ENCODE peak calls at places on chromosomes 2 and 18, in nine cellular contexts. One of them, this sample, is unnamed.
A peak's percentile ranks its signal among the peaks of the same experiment; 100 is the strongest.

GRCh38 chr2:96580771-96581170 is 44.2 kb downstream of the ARID5A start:
- DNase-seq in lower leg skin: no peak
- DNase-seq in foreskin keratinocyte: peak; percentile 20
- DNase-seq in CD8-positive, alpha-beta T cell: no peak
- DNase-seq in A673: peak; percentile 70
- DNase-seq in neural crest cell: peak; percentile 10
- DNase-seq in RWPE1: peak; percentile 43
- DNase-seq in GM20000: peak; percentile 36
- DNase-seq in tibial artery: no peak
- DNase-seq in this sample: no peak

GRCh38 chr2:163800889-163801498 is 65.2 kb upstream of the FIGN start:
- DNase-seq in lower leg skin: no peak
- DNase-seq in foreskin keratinocyte: peak; percentile 59
- DNase-seq in CD8-positive, alpha-beta T cell: no peak
- DNase-seq in A673: peak; percentile 40
- DNase-seq in neural crest cell: peak; percentile 2
- DNase-seq in RWPE1: no peak
- DNase-seq in GM20000: no peak
- DNase-seq in tibial artery: no peak
- DNase-seq in this sample: no peak

GRCh38 chr2:86815616-86816015 is 24.9 kb upstream of the CD8A start:
- DNase-seq in lower leg skin: no peak
- DNase-seq in foreskin keratinocyte: no peak
- DNase-seq in CD8-positive, alpha-beta T cell: no peak
- DNase-seq in A673: no peak
- DNase-seq in neural crest cell: no peak
- DNase-seq in RWPE1: no peak
- DNase-seq in GM20000: no peak
- DNase-seq in tibial artery: no peak
- DNase-seq in this sample: no peak

GRCh38 chr2:127104166-127104660 is 2.7 kb downstream of the BIN1 start:
- DNase-seq in lower leg skin: peak; percentile 81
- DNase-seq in foreskin keratinocyte: no peak
- DNase-seq in CD8-positive, alpha-beta T cell: no peak
- DNase-seq in A673: no peak
- DNase-seq in neural crest cell: no peak
- DNase-seq in RWPE1: no peak
- DNase-seq in GM20000: no peak
- DNase-seq in tibial artery: no peak
- DNase-seq in this sample: no peak

GRCh38 chr18:3466872-3467271 is 16.9 kb downstream of the TGIF1 start:
- DNase-seq in lower leg skin: no peak
- DNase-seq in foreskin keratinocyte: no peak
- DNase-seq in CD8-positive, alpha-beta T cell: no peak
- DNase-seq in A673: no peak
- DNase-seq in neural crest cell: no peak
- DNase-seq in RWPE1: no peak
- DNase-seq in GM20000: no peak
- DNase-seq in tibial artery: no peak
- DNase-seq in this sample: no peak

GRCh38 chr2:30502310-30502709 is 55.3 kb downstream of the LCLAT1 start:
- DNase-seq in lower leg skin: no peak
- DNase-seq in foreskin keratinocyte: no peak
- DNase-seq in CD8-positive, alpha-beta T cell: no peak
- DNase-seq in A673: no peak
- DNase-seq in neural crest cell: no peak
- DNase-seq in RWPE1: no peak
- DNase-seq in GM20000: no peak
- DNase-seq in tibial artery: no peak
- DNase-seq in this sample: no peak

GRCh38 chr2:104744537-104744936 is 109.4 kb upstream of the POU3F3 start:
- DNase-seq in lower leg skin: no peak
- DNase-seq in foreskin keratinocyte: no peak
- DNase-seq in CD8-positive, alpha-beta T cell: no peak
- DNase-seq in A673: no peak
- DNase-seq in neural crest cell: no peak
- DNase-seq in RWPE1: peak; percentile 8
- DNase-seq in GM20000: no peak
- DNase-seq in tibial artery: no peak
- DNase-seq in this sample: no peak

GRCh38 chr2:230347659-230348305 is 20.8 kb downstream of the SP140L start:
- DNase-seq in lower leg skin: no peak
- DNase-seq in foreskin keratinocyte: peak; percentile 45
- DNase-seq in CD8-positive, alpha-beta T cell: no peak
- DNase-seq in A673: no peak
- DNase-seq in neural crest cell: no peak
- DNase-seq in RWPE1: peak; percentile 22
- DNase-seq in GM20000: peak; percentile 47
- DNase-seq in tibial artery: no peak
- DNase-seq in this sample: no peak

GRCh38 chr2:213105212-213105611 is 46.2 kb downstream of the IKZF2 start:
- DNase-seq in lower leg skin: no peak
- DNase-seq in foreskin keratinocyte: peak; percentile 57
- DNase-seq in CD8-positive, alpha-beta T cell: no peak
- DNase-seq in A673: no peak
- DNase-seq in neural crest cell: no peak
- DNase-seq in RWPE1: no peak
- DNase-seq in GM20000: no peak
- DNase-seq in tibial artery: no peak
- DNase-seq in this sample: no peak

DNA sequence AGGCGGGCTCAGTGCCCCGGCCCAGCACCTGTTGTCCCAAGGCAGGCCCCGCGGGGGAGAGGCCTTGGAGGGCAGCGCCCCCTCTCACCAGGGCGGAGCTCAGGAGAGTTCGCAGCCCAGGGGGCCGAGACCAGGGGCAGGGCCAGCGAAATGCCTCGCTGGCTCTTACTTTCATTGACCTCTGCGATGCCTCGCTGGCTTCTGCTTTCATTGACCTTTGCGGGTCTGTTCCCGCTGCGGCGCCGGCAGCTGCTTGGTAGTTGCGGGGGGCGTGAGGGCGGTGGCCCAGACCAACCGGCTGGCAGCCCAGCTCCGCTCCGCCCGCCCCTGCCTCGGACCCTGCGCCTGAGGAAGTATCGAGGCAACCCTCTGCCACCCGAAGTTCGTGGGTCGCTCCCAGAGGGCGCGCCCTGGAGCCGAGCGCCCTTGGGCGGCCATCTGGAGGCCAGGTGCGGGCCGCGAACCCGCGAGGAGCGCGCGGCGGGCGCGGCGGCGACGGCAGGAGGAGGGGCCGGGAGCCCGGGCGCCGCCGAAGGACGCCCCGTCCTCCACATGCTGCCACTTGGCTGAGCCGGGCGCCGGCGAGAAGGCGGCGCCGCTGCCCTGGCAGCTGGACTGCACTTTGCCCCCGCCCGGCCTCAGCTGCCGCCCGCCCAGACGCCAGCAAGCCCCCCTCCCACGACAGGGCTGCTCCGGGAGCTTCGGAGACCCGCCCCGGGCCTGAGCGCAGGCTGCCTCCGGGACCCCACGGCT is 118.0 kb upstream of the MSTN start:
- DNase-seq in lower leg skin: peak; percentile 91
- DNase-seq in foreskin keratinocyte: peak; percentile 11
- DNase-seq in CD8-positive, alpha-beta T cell: no peak
- DNase-seq in A673: peak; percentile 30
- DNase-seq in neural crest cell: peak; percentile 45
- DNase-seq in RWPE1: peak; percentile 15
- DNase-seq in GM20000: peak; percentile 89
- DNase-seq in tibial artery: peak; percentile 66
- DNase-seq in this sample: no peak
- TF ChIP-seq CTCF in lower leg skin: no peak
- TF ChIP-seq CTCF in foreskin keratinocyte: peak; percentile 47
- TF ChIP-seq CTCF in CD8-positive, alpha-beta T cell: no peak
- TF ChIP-seq CTCF in A673: peak; percentile 53
- TF ChIP-seq CTCF in neural crest cell: peak; percentile 61
- TF ChIP-seq CTCF in RWPE1: peak; percentile 43
- TF ChIP-seq CTCF in GM20000: peak; percentile 77
- TF ChIP-seq CTCF in tibial artery: peak; percentile 22
- TF ChIP-seq CTCF in this sample: peak; percentile 26

DNA sequence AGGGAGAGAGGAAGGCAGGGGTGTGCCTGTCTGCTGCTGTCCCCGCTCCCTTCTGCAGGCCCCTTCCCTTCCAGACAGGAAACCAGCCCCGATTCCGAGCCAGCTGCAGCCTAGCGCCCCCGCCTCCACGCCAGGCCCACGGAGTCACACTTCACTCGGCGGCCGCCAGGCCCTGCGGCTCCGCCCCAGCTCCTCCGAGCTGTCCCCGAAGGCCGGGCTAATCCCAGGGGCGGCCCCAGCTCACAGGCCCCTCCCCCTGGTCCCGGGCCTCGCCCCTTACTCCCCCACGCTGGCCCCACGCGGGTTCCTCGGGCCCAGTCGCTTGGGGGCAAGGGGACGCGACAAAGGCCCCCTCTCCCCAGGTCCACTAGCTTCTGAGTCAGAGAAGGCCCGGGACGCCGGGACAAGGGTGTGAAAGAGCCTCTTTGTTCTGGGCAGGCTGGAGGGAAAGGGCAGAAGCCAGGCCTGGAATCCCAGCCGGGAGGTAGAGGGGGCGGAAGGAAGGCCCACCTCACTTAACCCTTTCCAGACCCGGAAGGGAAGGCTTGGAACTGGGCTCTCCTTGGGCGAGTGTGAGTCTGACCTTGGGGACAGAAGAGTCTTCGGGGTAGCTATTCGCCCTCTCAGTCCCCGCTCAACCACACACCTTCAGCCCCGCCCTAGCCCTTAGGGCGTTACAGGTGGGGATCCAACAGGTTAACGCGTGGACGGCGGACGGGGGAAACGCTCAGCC is 1.2 kb downstream of the RTKN start:
- DNase-seq in lower leg skin: peak; percentile 97
- DNase-seq in foreskin keratinocyte: peak; percentile 75
- DNase-seq in CD8-positive, alpha-beta T cell: peak; percentile 45
- DNase-seq in A673: peak; percentile 90
- DNase-seq in neural crest cell: peak; percentile 85
- DNase-seq in RWPE1: peak; percentile 96
- DNase-seq in GM20000: peak; percentile 98
- DNase-seq in tibial artery: peak; percentile 92
- DNase-seq in this sample: no peak
- TF ChIP-seq CTCF in lower leg skin: no peak
- TF ChIP-seq CTCF in foreskin keratinocyte: peak; percentile 31
- TF ChIP-seq CTCF in CD8-positive, alpha-beta T cell: no peak
- TF ChIP-seq CTCF in A673: peak; percentile 32
- TF ChIP-seq CTCF in neural crest cell: peak; percentile 42
- TF ChIP-seq CTCF in RWPE1: no peak
- TF ChIP-seq CTCF in GM20000: no peak
- TF ChIP-seq CTCF in tibial artery: peak; percentile 38
- TF ChIP-seq CTCF in this sample: peak; percentile 13

GRCh38 chr2:26561918-26562810 is 79.0 kb downstream of the CIB4 start:
- DNase-seq in lower leg skin: no peak
- DNase-seq in foreskin keratinocyte: no peak
- DNase-seq in CD8-positive, alpha-beta T cell: peak; percentile 18
- DNase-seq in A673: no peak
- DNase-seq in neural crest cell: no peak
- DNase-seq in RWPE1: peak; percentile 59
- DNase-seq in GM20000: no peak
- DNase-seq in tibial artery: peak; percentile 66
- DNase-seq in this sample: no peak
- TF ChIP-seq CTCF in lower leg skin: no peak
- TF ChIP-seq CTCF in foreskin keratinocyte: peak; percentile 43
- TF ChIP-seq CTCF in CD8-positive, alpha-beta T cell: no peak
- TF ChIP-seq CTCF in A673: no peak
- TF ChIP-seq CTCF in neural crest cell: no peak
- TF ChIP-seq CTCF in RWPE1: peak; percentile 30
- TF ChIP-seq CTCF in GM20000: no peak
- TF ChIP-seq CTCF in tibial artery: no peak
- TF ChIP-seq CTCF in this sample: no peak

GRCh38 chr18:10440874-10441273 is 13.6 kb upstream of the APCDD1 start:
- DNase-seq in lower leg skin: no peak
- DNase-seq in foreskin keratinocyte: no peak
- DNase-seq in CD8-positive, alpha-beta T cell: no peak
- DNase-seq in A673: peak; percentile 97
- DNase-seq in neural crest cell: no peak
- DNase-seq in RWPE1: no peak
- DNase-seq in GM20000: no peak
- DNase-seq in tibial artery: no peak
- DNase-seq in this sample: no peak

GRCh38 chr18:10441472-10441871 is 13.0 kb upstream of the APCDD1 start:
- DNase-seq in lower leg skin: no peak
- DNase-seq in foreskin keratinocyte: no peak
- DNase-seq in CD8-positive, alpha-beta T cell: no peak
- DNase-seq in A673: peak; percentile 49
- DNase-seq in neural crest cell: no peak
- DNase-seq in RWPE1: no peak
- DNase-seq in GM20000: no peak
- DNase-seq in tibial artery: no peak
- DNase-seq in this sample: no peak

GRCh38 chr18:10436160-10436559 is 18.3 kb upstream of the APCDD1 start:
- DNase-seq in lower leg skin: no peak
- DNase-seq in foreskin keratinocyte: no peak
- DNase-seq in CD8-positive, alpha-beta T cell: no peak
- DNase-seq in A673: no peak
- DNase-seq in neural crest cell: no peak
- DNase-seq in RWPE1: no peak
- DNase-seq in GM20000: no peak
- DNase-seq in tibial artery: no peak
- DNase-seq in this sample: no peak

GRCh38 chr18:10439898-10440297 is 14.5 kb upstream of the APCDD1 start:
- DNase-seq in lower leg skin: no peak
- DNase-seq in foreskin keratinocyte: no peak
- DNase-seq in CD8-positive, alpha-beta T cell: no peak
- DNase-seq in A673: no peak
- DNase-seq in neural crest cell: no peak
- DNase-seq in RWPE1: no peak
- DNase-seq in GM20000: no peak
- DNase-seq in tibial artery: no peak
- DNase-seq in this sample: no peak

DNA sequence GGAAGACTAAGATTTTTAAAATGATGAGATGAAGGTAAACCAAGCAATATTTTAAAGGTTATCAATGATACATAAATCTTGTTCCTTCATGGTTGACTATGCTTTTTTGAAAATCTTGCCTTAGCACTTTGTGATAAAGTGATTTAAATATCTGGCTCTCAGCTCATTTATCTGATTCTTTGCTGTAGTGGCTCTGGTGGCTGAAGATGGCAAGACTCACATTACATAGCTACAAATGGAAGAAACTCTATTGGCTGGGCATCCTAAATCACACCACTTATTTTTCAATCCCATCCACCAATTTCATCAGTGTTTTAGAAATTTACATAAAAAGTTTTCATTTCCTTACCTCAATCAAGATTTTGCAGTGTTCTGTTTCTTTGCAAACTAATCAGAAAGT is 16.6 kb upstream of the APCDD1 start:
- DNase-seq in lower leg skin: no peak
- DNase-seq in foreskin keratinocyte: no peak
- DNase-seq in CD8-positive, alpha-beta T cell: no peak
- DNase-seq in A673: no peak
- DNase-seq in neural crest cell: no peak
- DNase-seq in RWPE1: no peak
- DNase-seq in GM20000: no peak
- DNase-seq in tibial artery: no peak
- DNase-seq in this sample: no peak
- TF ChIP-seq CTCF in lower leg skin: no peak
- TF ChIP-seq CTCF in foreskin keratinocyte: no peak
- TF ChIP-seq CTCF in CD8-positive, alpha-beta T cell: peak; percentile 20
- TF ChIP-seq CTCF in A673: no peak
- TF ChIP-seq CTCF in neural crest cell: peak; percentile 68
- TF ChIP-seq CTCF in RWPE1: no peak
- TF ChIP-seq CTCF in GM20000: no peak
- TF ChIP-seq CTCF in tibial artery: peak; percentile 40
- TF ChIP-seq CTCF in this sample: no peak

This sample was measured in AG09319.